ENCODE peak calls at places on chromosomes 11 and 22, in eight cellular contexts. D is ovary, M is tibial nerve, X is A549, F is sigmoid colon, A is transverse colon, T is stomach, Q is SK-N-SH. Z is an unnamed sample.

GRCh38 chr11:134037093-134037908 is 31.6 kb upstream of the JAM3 start:
- DNase-seq in M (peak; percentile 72), F (peak; percentile 94), X (peak; percentile 15), Q (peak; percentile 84), A (peak; percentile 72), D (peak; percentile 89), T (peak; percentile 65), Z (peak; percentile 87)

GRCh38 chr11:17693531-17693930 is 25.8 kb upstream of the MYOD1 start:
- DNase-seq in Q (no peak), M (no peak), A (no peak), X (no peak), T (no peak), F (no peak), D (no peak), Z (no peak)

GRCh38 chr11:832529-833113 is at the start of gene CD151:
- DNase-seq in X (peak; percentile 68), Q (peak; percentile 88), T (peak; percentile 73), F (no peak), M (no peak), A (peak; percentile 76), D (no peak), Z (no peak)

GRCh38 chr11:119361961-119362725 is 15.6 kb upstream of the MFRP start:
- DNase-seq in Q (no peak), D (peak; percentile 16), T (no peak), F (no peak), A (no peak), M (no peak), X (no peak), Z (no peak)

GRCh38 chr11:120098503-120099054 is 39.3 kb downstream of the TRIM29 start:
- DNase-seq in M (no peak), F (no peak), X (no peak), D (no peak), T (no peak), A (no peak), Q (peak; percentile 45), Z (no peak)

GRCh38 chr11:63132985-63133775 is 10.8 kb downstream of the SLC22A24 start:
- DNase-seq in T (no peak), Q (no peak), D (no peak), M (no peak), X (no peak), A (no peak), F (no peak), Z (no peak)

GRCh38 chr22:49724893-49725489 is 102.7 kb downstream of the BRD1 start:
- DNase-seq in T (peak; percentile 40), Q (peak; percentile 93), A (peak; percentile 46), F (no peak), D (no peak), M (peak; percentile 43), X (peak; percentile 49), Z (no peak)

GRCh38 chr11:113771964-113772363 is 1.5 kb downstream of the ZW10 start:
- DNase-seq in M (no peak), D (no peak), T (no peak), X (no peak), F (no peak), Q (no peak), A (no peak), Z (no peak)

GRCh38 chr22:26606611-26607010 is 11.2 kb downstream of the CRYBB1 start:
- DNase-seq in Q (no peak), F (no peak), A (no peak), D (no peak), M (no peak), X (peak; percentile 23), T (no peak), Z (no peak)

GRCh38 chr22:29798801-29799200 is 31.6 kb downstream of the UQCR10 start:
- DNase-seq in M (no peak), F (no peak), A (no peak), D (no peak), T (peak; percentile 46), Q (no peak), X (no peak), Z (no peak)

GRCh38 chr22:36350751-36351594 is 36.8 kb downstream of the MYH9 start:
- DNase-seq in T (no peak), D (peak; percentile 81), F (no peak), M (no peak), X (peak; percentile 79), Q (no peak), A (no peak), Z (no peak)

GRCh38 chr11:61747389-61748285 is 4.8 kb upstream of the MYRF start:
- DNase-seq in M (peak; percentile 71), T (peak; percentile 91), Q (peak; percentile 95), A (peak; percentile 86), F (peak; percentile 86), X (peak; percentile 79), D (peak; percentile 87), Z (peak; percentile 80)

GRCh38 chr22:49077036-49077393 is 750.7 kb downstream of the BRD1 start:
- DNase-seq in M (no peak), T (no peak), D (no peak), F (peak; percentile 49), A (no peak), X (no peak), Q (peak; percentile 63), Z (no peak)

GRCh38 chr11:69039501-69039900 is 9.2 kb upstream of the TPCN2 start:
- DNase-seq in X (no peak), F (no peak), A (no peak), Q (no peak), M (no peak), D (no peak), T (no peak), Z (no peak)

GRCh38 chr11:45171550-45171949 is 25.1 kb downstream of the PRDM11 start:
- DNase-seq in D (no peak), A (no peak), M (no peak), F (no peak), X (no peak), T (no peak), Q (no peak), Z (no peak)

GRCh38 chr11:128603752-128604472 is 16.6 kb upstream of the ETS1 start:
- DNase-seq in Q (no peak), A (no peak), X (no peak), D (no peak), F (no peak), M (no peak), T (no peak), Z (no peak)

GRCh38 chr11:11478687-11479086 is 125.6 kb upstream of the CSNK2A3 start:
- DNase-seq in X (no peak), D (no peak), T (no peak), F (no peak), M (no peak), A (no peak), Q (no peak), Z (no peak)

GRCh38 chr11:86011175-86011574 is 57.7 kb downstream of the PICALM start:
- DNase-seq in X (no peak), A (no peak), F (no peak), Q (no peak), D (no peak), T (no peak), M (no peak), Z (no peak)

GRCh38 chr11:9982796-9983579 is 311.0 kb downstream of the SBF2 start:
- DNase-seq in T (peak; percentile 41), Q (no peak), D (no peak), M (no peak), A (peak; percentile 38), X (peak; percentile 97), F (no peak), Z (no peak)

GRCh38 chr11:119340335-119341221 is at the start of gene C1QTNF5:
- DNase-seq in X (no peak), T (peak; percentile 88), D (peak; percentile 85), A (peak; percentile 70), M (peak; percentile 92), F (peak; percentile 96), Q (peak; percentile 83), Z (peak; percentile 91)

GRCh38 chr11:78295347-78295746 is 106.6 kb downstream of the USP35 start:
- DNase-seq in X (no peak), F (no peak), T (no peak), D (no peak), M (no peak), Q (no peak), A (no peak), Z (no peak)

GRCh38 chr22:48316245-48316875 is 1511.3 kb downstream of the BRD1 start:
- DNase-seq in T (peak; percentile 10), A (no peak), M (no peak), Q (no peak), F (peak; percentile 34), D (peak; percentile 9), X (no peak), Z (peak; percentile 73)

GRCh38 chr22:33883561-33883960 is 36.7 kb downstream of the LARGE1 start:
- DNase-seq in A (no peak), M (no peak), X (no peak), T (no peak), D (no peak), F (no peak), Q (no peak), Z (no peak)
- H3K4me1 ChIP-seq in A (no peaks in the 10 kb centered on the region), M (no peaks in the 10 kb centered on the region), X (no peaks in the 10 kb centered on the region), T (peaks cover 29% of the 10 kb centered on the region), D (no peaks in the 10 kb centered on the region), F (peaks cover 43% of the 10 kb centered on the region), Q (no peaks in the 10 kb centered on the region), Z (no peaks in the 10 kb centered on the region)

DNA sequence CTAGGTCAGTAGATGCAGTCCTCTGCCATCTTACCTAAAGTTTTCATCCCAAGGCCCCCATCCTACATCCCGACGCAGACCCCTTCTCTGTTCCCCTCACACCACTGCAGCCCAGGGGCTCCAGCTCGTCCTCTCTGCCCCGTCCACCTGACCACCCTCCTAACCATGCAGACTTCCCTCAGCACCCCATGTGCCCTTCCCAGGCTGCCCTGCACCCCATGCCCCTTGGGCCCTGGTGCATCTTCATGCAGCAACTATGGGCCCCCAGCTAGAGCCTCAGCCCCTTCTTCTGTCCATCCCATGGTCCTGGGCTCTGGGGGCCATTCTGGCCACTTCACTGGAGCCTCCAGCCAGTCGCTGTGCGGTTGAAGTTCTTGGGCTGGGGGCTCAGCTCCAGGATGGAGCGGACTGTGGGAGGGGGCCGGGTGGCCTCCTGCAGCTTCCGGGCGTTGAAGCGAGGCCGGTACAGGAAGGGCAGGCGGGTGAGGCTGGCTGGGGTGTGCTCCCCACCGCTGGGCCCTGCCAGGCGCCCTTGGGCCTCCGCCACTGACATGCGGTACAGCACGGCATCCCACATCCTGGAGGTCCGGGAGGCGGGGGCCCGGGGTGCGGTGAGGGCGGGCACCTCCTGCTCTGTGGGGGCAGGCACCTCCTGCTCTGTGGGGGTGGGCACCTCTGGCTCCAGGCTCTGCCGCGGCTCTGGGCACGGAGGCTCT is 2.7 kb downstream of the PRR33 start:
- DNase-seq in X (no peak), F (no peak), T (peak; percentile 42), M (no peak), D (peak; percentile 12), Q (peak; percentile 29), A (peak; percentile 39), Z (no peak)
- TF ChIP-seq EP300 in X (no peak), F (no peak), T (no peak), M (no peak), D (no peak), Q (no peak), A (no peak), Z (no peak)

DNA sequence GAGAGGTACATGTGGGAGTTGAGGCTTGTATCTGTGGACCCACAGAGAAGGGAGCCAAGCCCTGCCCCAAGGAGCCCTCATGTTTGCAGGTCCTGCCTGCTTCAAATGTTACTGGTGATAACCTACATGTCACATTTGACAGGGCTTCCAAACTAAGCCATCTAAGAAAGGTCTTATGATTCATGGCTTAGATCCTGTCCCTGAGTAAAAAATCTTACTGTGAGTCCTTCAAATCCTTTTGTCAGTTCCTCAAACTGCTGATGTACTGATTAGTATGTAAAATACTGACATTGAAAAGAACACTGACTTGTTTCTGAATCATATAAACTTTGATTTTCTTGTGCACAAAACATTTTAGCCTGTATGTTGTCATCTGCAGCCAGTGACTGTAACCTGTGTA is 1.0 kb upstream of the PANX1 start:
- DNase-seq in A (no peak), X (no peak), M (no peak), F (no peak), D (no peak), Q (no peak), T (no peak), Z (no peak)
- H3K4me3 ChIP-seq in A (no peak overlapping the region), X (peak overlapping the region; percentile 80), M (peak overlapping the region; percentile 89), F (peak overlapping the region; percentile 83), D (peak overlapping the region; percentile 79), Q (peak overlapping the region; percentile 69), T (peak overlapping the region; percentile 89), Z (peak overlapping the region; percentile 62)

GRCh38 chr11:64357446-64357845 is 1.5 kb upstream of the RPS6KA4 start:
- DNase-seq in D (no peak), M (no peak), A (no peak), F (no peak), T (no peak), Q (peak; percentile 44), X (no peak), Z (no peak)
- H3K4me1 ChIP-seq in D (peaks cover 15% of the 10 kb centered on the region), M (peaks cover 23% of the 10 kb centered on the region), A (peaks cover 37% of the 10 kb centered on the region), F (peaks cover 43% of the 10 kb centered on the region), T (peaks cover 46% of the 10 kb centered on the region), Q (peaks cover 28% of the 10 kb centered on the region), X (peaks cover 50% of the 10 kb centered on the region), Z (peaks cover 49% of the 10 kb centered on the region)